ENCODE peak calls at places on chromosomes 6 and 20, in nine cellular contexts. F is activated T-cell treated with anti-CD3 and anti-CD28 coated beads for 1 hour, V is mesenchymal stem cell, E is PC-9, Q is RWPE1, O is fibroblast of pulmonary artery, W is amygdala, M is Calu3, X is T-cell. I is an unnamed sample.

GRCh38 chr6:153976921-153977693 is 61.9 kb upstream of the OPRM1 start:
- DNase-seq in E (peak; percentile 60), V (no peak), Q (peak; percentile 13), X (no peak), O (no peak), F (no peak), W (no peak), M (no peak), I (no peak)

GRCh38 chr6:31948753-31949413 is 3.0 kb downstream of the CFB start:
- DNase-seq in Q (peak; percentile 22), X (no peak), F (no peak), V (no peak), O (no peak), E (peak; percentile 66), W (no peak), M (peak; percentile 41), I (no peak)

GRCh38 chr20:18187020-18187419 is 49.4 kb downstream of the KAT14 start:
- DNase-seq in M (no peak), F (no peak), V (peak; percentile 9), X (no peak), Q (peak; percentile 36), E (no peak), O (no peak), W (no peak), I (no peak)

GRCh38 chr20:44065401-44066340 is 121.3 kb downstream of the JPH2 start:
- DNase-seq in V (no peak), E (no peak), X (no peak), O (no peak), W (no peak), M (no peak), Q (no peak), F (no peak), I (no peak)

GRCh38 chr6:78850621-78851020 is 16.7 kb upstream of the IRAK1BP1 start:
- DNase-seq in X (no peak), O (no peak), E (no peak), Q (no peak), V (no peak), F (no peak), M (no peak), W (no peak), I (no peak)

GRCh38 chr6:160221918-160222317 is 36.7 kb downstream of the SLC22A2 start:
- DNase-seq in Q (no peak), M (no peak), X (no peak), O (no peak), V (no peak), E (no peak), W (no peak), F (no peak), I (peak; percentile 53)

GRCh38 chr20:50817776-50818172 is 22.9 kb downstream of the BCAS4 start:
- DNase-seq in M (no peak), V (no peak), F (no peak), X (no peak), W (no peak), E (no peak), O (no peak), Q (no peak), I (no peak)

GRCh38 chr6:8276148-8276547 is 159.2 kb downstream of the SLC35B3 start:
- DNase-seq in V (no peak), O (no peak), M (no peak), Q (no peak), F (no peak), X (no peak), W (no peak), E (no peak), I (no peak)

GRCh38 chr6:21413428-21413827 is 180.1 kb upstream of the SOX4 start:
- DNase-seq in Q (no peak), M (no peak), E (no peak), V (no peak), O (no peak), X (no peak), W (no peak), F (no peak), I (no peak)

GRCh38 chr6:157669747-157670216 is 153.3 kb upstream of the SNX9 start:
- DNase-seq in W (peak; percentile 39), E (no peak), X (no peak), F (no peak), Q (peak; percentile 78), M (peak; percentile 53), V (peak; percentile 66), O (peak; percentile 81), I (peak; percentile 64)

GRCh38 chr6:111566873-111567517 is 38.7 kb downstream of the TRAF3IP2 start:
- DNase-seq in W (peak; percentile 51), X (no peak), F (no peak), O (peak; percentile 56), M (no peak), E (no peak), V (no peak), Q (no peak), I (no peak)

GRCh38 chr20:62369508-62370114 is 2.5 kb upstream of the LAMA5 start:
- DNase-seq in M (no peak), F (no peak), W (no peak), V (no peak), Q (no peak), X (no peak), E (peak; percentile 79), O (no peak), I (no peak)

GRCh38 chr6:21664263-21665081 is 70.9 kb downstream of the SOX4 start:
- DNase-seq in M (peak; percentile 54), X (no peak), W (no peak), V (peak; percentile 44), Q (no peak), F (no peak), E (peak; percentile 34), O (peak; percentile 35), I (no peak)